ENCODE peak calls at places on chromosome 6, in seven cellular contexts. V is kidney, J is cardiac muscle cell, M is brain microvascular endothelial cell, T is GM23338, Q is psoas muscle, C is A549. L is an unnamed sample.

GRCh38 chr6:617485-618100 is 39.3 kb downstream of the HUS1B start:
- DNase-seq in V (no peak), J (no peak), M (no peak), T (peak; percentile 75), Q (no peak), C (peak; percentile 3), L (no peak)

GRCh38 chr6:154226461-154226860 is 130.1 kb downstream of the IPCEF1 start:
- DNase-seq in V (no peak), J (no peak), M (no peak), T (no peak), Q (no peak), C (no peak), L (no peak)

GRCh38 chr6:72425003-72425681 is 196.7 kb upstream of the KCNQ5 start:
- DNase-seq in V (no peak), J (no peak), M (peak; percentile 58), T (no peak), Q (no peak), C (no peak), L (no peak)

GRCh38 chr6:107246249-107246971 is 131.1 kb upstream of the BEND3 start:
- DNase-seq in V (no peak), J (no peak), M (no peak), T (no peak), Q (no peak), C (no peak), L (no peak)

GRCh38 chr6:115932481-115932880 is 128.2 kb downstream of the FRK start:
- DNase-seq in V (no peak), J (no peak), M (peak; percentile 48), T (no peak), Q (no peak), C (no peak), L (no peak)

GRCh38 chr6:14517536-14518105 is 400.0 kb downstream of the CD83 start:
- DNase-seq in V (no peak), J (no peak), M (no peak), T (no peak), Q (no peak), C (no peak), L (no peak)

GRCh38 chr6:157203312-157203744 is 120.0 kb downstream of the TMEM242 start:
- DNase-seq in V (peak; percentile 28), J (no peak), M (no peak), T (no peak), Q (no peak), C (no peak), L (no peak)

GRCh38 chr6:109580519-109580918 is 97.5 kb upstream of the ZBTB24 start:
- DNase-seq in V (no peak), J (no peak), M (peak; percentile 66), T (peak; percentile 77), Q (no peak), C (peak; percentile 6), L (no peak)

GRCh38 chr6:165817148-165817547 is 154.1 kb upstream of the PDE10A start:
- DNase-seq in V (no peak), J (no peak), M (no peak), T (no peak), Q (no peak), C (no peak), L (no peak)

GRCh38 chr6:35777356-35778102 is 1.1 kb downstream of the CLPSL2 start:
- DNase-seq in V (no peak), J (no peak), M (no peak), T (no peak), Q (no peak), C (no peak), L (no peak)

GRCh38 chr6:17311595-17312311 is 30.6 kb downstream of the RBM24 start:
- DNase-seq in V (no peak), J (no peak), M (peak; percentile 68), T (no peak), Q (peak; percentile 85), C (peak; percentile 87), L (no peak)

GRCh38 chr6:148430897-148431296 is 88.3 kb downstream of the SASH1 start:
- DNase-seq in V (no peak), J (peak; percentile 52), M (no peak), T (no peak), Q (no peak), C (no peak), L (no peak)

GRCh38 chr6:149463781-149464180 is 21.0 kb downstream of the ZC3H12D start:
- DNase-seq in V (no peak), J (no peak), M (no peak), T (no peak), Q (no peak), C (no peak), L (no peak)

GRCh38 chr6:26232950-26233607 is 131.9 kb upstream of the BTN3A2 start:
- DNase-seq in V (no peak), J (no peak), M (no peak), T (peak; percentile 58), Q (no peak), C (peak; percentile 75), L (peak; percentile 82)

GRCh38 chr6:138541793-138542481 is 42.6 kb upstream of the NHSL1 start:
- DNase-seq in V (no peak), J (no peak), M (no peak), T (no peak), Q (no peak), C (no peak), L (no peak)

GRCh38 chr6:16712931-16713484 is 48.3 kb downstream of the ATXN1 start:
- DNase-seq in V (no peak), J (no peak), M (peak; percentile 83), T (peak; percentile 21), Q (no peak), C (peak; percentile 74), L (no peak)

GRCh38 chr6:113598786-113599185 is 258.4 kb upstream of the MARCKS start:
- DNase-seq in V (no peak), J (no peak), M (no peak), T (no peak), Q (no peak), C (no peak), L (no peak)

GRCh38 chr6:113595921-113596376 is 261.2 kb upstream of the MARCKS start:
- DNase-seq in V (peak; percentile 67), J (no peak), M (no peak), T (no peak), Q (no peak), C (no peak), L (no peak)

GRCh38 chr6:113594726-113595125 is 262.4 kb upstream of the MARCKS start:
- DNase-seq in V (no peak), J (no peak), M (no peak), T (no peak), Q (no peak), C (peak; percentile 11), L (no peak)

GRCh38 chr6:113596477-113596876 is 260.7 kb upstream of the MARCKS start:
- DNase-seq in V (no peak), J (no peak), M (no peak), T (no peak), Q (no peak), C (no peak), L (no peak)

DNA sequence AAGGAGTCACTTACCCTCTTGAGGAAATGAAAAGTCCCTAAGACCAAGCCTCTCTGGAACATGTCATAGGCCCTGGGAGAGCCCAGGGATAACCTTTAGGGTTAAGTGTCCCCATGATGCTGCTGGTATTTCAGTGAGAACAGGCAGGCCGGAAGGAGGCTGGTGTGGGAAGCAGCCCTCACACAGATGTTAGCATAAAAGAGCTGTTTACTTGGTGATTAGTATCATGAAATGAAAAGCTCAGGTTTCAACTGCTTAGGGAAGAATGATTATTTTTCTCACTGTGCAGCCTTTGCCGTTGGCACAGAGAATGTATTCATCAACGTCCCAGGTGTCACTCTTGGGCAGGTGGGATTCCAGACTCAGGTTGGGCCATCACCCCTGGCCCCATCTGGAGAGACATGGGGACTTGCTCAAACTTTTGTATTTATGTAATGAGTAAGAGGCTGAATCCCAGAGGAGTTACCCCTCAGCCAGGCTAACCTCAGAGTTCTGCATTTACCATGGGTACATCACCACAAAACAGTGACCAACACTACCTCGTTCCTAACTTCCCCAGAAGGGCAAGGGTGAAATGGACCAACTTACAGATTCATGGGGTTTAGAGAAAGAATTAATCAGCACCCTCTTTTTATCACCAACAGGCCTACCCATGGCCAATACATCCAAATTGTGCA is 260.1 kb upstream of the MARCKS start:
- DNase-seq in V (peak; percentile 71), J (peak; percentile 20), M (peak; percentile 74), T (no peak), Q (no peak), C (no peak), L (no peak)
- H3K4me3 ChIP-seq in V (no peak overlapping the region), J (no peak overlapping the region), M (no peak overlapping the region), T (no peak overlapping the region), Q (no peak overlapping the region), C (no peak overlapping the region), L (no peak overlapping the region)

DNA sequence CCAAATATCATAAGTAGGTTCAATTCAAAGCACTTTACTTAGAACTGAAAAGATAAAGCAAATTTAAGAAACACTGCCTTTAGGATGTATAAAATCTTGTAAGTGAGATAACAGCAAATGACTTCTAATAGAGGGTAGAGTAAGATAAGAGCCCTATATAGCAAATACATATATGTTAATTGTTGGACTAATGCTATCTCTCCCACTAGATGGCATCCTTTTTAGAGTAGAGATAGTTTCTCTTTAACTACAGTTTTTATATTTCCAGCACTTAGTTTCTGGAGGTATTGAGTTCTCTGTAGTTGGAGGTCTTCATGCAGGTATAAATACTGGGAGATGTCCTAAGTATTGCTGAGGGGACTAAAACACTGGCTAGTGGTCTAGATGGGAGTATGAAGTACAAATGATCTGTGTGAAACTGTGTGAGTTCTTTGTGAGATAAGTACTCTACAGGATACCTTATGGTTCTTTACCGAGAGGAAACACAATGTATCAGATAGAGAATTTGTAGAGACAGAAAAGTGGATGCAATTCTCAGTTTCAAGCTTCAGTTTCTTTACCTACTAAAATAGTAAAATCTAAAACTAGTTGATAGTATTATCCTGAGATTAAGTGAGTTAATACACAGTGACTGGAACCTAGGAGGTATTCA is 399.3 kb downstream of the KHDRBS2 start:
- DNase-seq in V (no peak), J (peak; percentile 22), M (no peak), T (peak; percentile 36), Q (no peak), C (no peak), L (no peak)
- TF ChIP-seq CTCF in V (no peak), J (no peak), M (no peak), T (peak; percentile 54), Q (no peak), C (no peak), L (peak; percentile 50)

DNA sequence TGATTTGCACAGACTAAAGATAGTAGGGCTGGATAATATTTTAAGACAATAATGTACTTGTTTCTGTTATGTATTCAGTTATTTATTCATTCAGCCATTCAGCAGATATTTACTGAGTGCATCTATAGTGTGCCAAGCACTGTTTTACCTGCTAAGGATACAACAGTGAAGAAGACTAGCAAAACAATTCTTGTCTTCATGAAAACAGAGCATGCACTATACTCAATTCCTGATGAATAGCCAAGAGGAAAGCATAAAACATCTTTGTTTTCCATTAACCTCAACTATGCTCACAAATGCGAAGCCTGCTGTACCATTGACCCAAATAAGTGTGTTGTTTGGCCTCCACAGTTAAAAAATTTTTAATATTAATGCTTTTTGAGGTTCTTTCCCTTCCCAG is 436.7 kb downstream of the BCKDHB start:
- DNase-seq in V (no peak), J (no peak), M (no peak), T (no peak), Q (no peak), C (no peak), L (no peak)
- H3K27ac ChIP-seq in V (no peak overlapping the region), J (no peak overlapping the region), M (peak overlapping the region; percentile 67), T (no peak overlapping the region), Q (no peak overlapping the region), C (no peak overlapping the region), L (peak overlapping the region; percentile 96)

DNA sequence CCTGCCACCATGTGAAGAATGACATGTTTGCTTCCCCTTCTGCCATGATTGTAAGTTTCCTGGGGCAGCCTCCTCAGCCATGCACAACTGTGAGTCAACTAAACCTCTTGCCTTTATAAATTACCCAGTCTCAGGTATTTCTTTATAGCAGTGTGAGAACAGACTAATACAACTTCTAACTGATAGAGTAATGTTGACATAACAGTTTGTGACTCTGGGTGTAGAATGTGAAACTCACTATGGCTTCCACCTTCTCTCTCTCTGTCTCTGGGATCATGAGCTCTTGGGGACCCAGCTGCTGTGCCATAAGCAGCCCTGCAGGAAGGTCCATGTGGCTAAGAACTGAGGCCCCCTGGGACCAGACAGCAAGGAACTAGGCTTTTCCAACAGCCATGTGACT is 3.5 kb upstream of the HLA-G start:
- DNase-seq in V (no peak), J (no peak), M (no peak), T (no peak), Q (no peak), C (no peak), L (no peak)
- H3K4me3 ChIP-seq in V (no peak overlapping the region), J (no peak overlapping the region), M (no peak overlapping the region), T (no peak overlapping the region), Q (no peak overlapping the region), C (no peak overlapping the region), L (no peak overlapping the region)